ENCODE peak calls at places on chromosomes 16 and 17, in eight cellular contexts. X is epithelial cell of esophagus; B is brain microvascular endothelial cell; V is A549; T is Panc1; L is GM12865; C is CD8-positive, alpha-beta T cell; E is fibroblast of mammary gland. H is an unnamed sample.

GRCh38 chr17:27651411-27652345 is 20.7 kb downstream of the LGALS9 start:
- DNase-seq in C (peak; percentile 67), L (peak; percentile 65), X (peak; percentile 41), E (peak; percentile 43), V (no peak), T (peak; percentile 8), B (peak; percentile 57), H (peak; percentile 8)

GRCh38 chr16:28826141-28826540 is 3.3 kb downstream of the ATXN2L start:
- DNase-seq in V (no peak), X (peak; percentile 49), C (no peak), T (no peak), B (peak; percentile 8), L (no peak), E (peak; percentile 31), H (no peak)

GRCh38 chr16:74922150-74923138 is 62.5 kb downstream of the WDR59 start:
- DNase-seq in L (no peak), C (no peak), X (no peak), B (no peak), V (no peak), E (no peak), T (no peak), H (no peak)

GRCh38 chr16:1466968-1467521 is 7.8 kb downstream of the CLCN7 start:
- DNase-seq in V (no peak), L (no peak), C (no peak), E (no peak), T (no peak), X (no peak), B (no peak), H (no peak)

GRCh38 chr16:79402356-79402755 is 198.2 kb downstream of the MAF start:
- DNase-seq in L (no peak), T (no peak), V (no peak), E (no peak), C (no peak), X (no peak), B (no peak), H (no peak)

GRCh38 chr16:13070268-13070667 is 168.9 kb downstream of the SHISA9 start:
- DNase-seq in V (no peak), B (no peak), T (no peak), L (no peak), C (no peak), E (no peak), X (no peak), H (no peak)

GRCh38 chr17:19258371-19258770 is 21.2 kb downstream of the EPN2 start:
- DNase-seq in X (no peak), E (no peak), T (no peak), C (no peak), B (no peak), V (no peak), L (no peak), H (no peak)

GRCh38 chr16:87853411-87854052 is 15.8 kb downstream of the SLC7A5 start:
- DNase-seq in L (peak; percentile 90), T (no peak), X (peak; percentile 94), V (peak; percentile 82), E (peak; percentile 82), B (peak; percentile 83), C (peak; percentile 84), H (no peak)

GRCh38 chr17:40932608-40933007 is 4.8 kb downstream of the KRT23 start:
- DNase-seq in X (no peak), C (no peak), B (no peak), T (no peak), L (no peak), E (no peak), V (no peak), H (no peak)

GRCh38 chr16:58024673-58025350 is 742 bp upstream of the MMP15 start:
- DNase-seq in V (no peak), E (no peak), X (no peak), C (peak; percentile 19), L (peak; percentile 24), T (no peak), B (no peak), H (no peak)

GRCh38 chr16:58026139-58026704 is 668 bp downstream of the MMP15 start:
- DNase-seq in C (no peak), T (no peak), L (peak; percentile 18), B (peak; percentile 9), X (peak; percentile 44), V (peak; percentile 56), E (peak; percentile 28), H (no peak)

GRCh38 chr16:58024347-58024672 is 1.2 kb upstream of the MMP15 start:
- DNase-seq in B (no peak), E (no peak), L (no peak), C (no peak), V (no peak), X (no peak), T (no peak), H (no peak)

GRCh38 chr16:58026705-58027340 is 1.3 kb downstream of the MMP15 start:
- DNase-seq in C (no peak), X (no peak), B (no peak), L (no peak), T (no peak), E (no peak), V (peak; percentile 26), H (no peak)

GRCh38 chr16:58025351-58026138 is at the start of gene MMP15:
- DNase-seq in L (peak; percentile 71), T (no peak), E (peak; percentile 46), X (peak; percentile 84), V (peak; percentile 75), B (peak; percentile 28), C (peak; percentile 59), H (no peak)
- TF ChIP-seq CTCF in L (no peak), T (no peak), E (no peak), X (no peak), V (no peak), B (no peak), C (no peak), H (no peak)

GRCh38 chr16:31260136-31260931 is 559 bp downstream of the ITGAM start:
- DNase-seq in V (no peak), C (no peak), E (no peak), X (no peak), T (no peak), B (no peak), L (no peak), H (no peak)
- H3K4me3 ChIP-seq in V (no peak overlapping the region), C (no peak overlapping the region), E (no peak overlapping the region), X (no peak overlapping the region), T (no peak overlapping the region), B (no peak overlapping the region), L (no peak overlapping the region), H (no peak overlapping the region)

GRCh38 chr16:56515665-56516064 is 4.2 kb downstream of the BBS2 start:
- DNase-seq in T (no peak), B (no peak), X (no peak), V (no peak), L (no peak), E (no peak), C (no peak), H (no peak)

GRCh38 chr16:56517206-56517605 is 2.6 kb downstream of the BBS2 start:
- DNase-seq in X (no peak), L (no peak), T (no peak), C (no peak), E (no peak), B (no peak), V (no peak), H (no peak)

GRCh38 chr16:56518435-56518834 is 1.4 kb downstream of the BBS2 start:
- DNase-seq in L (no peak), B (no peak), V (no peak), T (peak; percentile 18), X (no peak), C (no peak), E (peak; percentile 19), H (no peak)

GRCh38 chr16:56520251-56520577 is 390 bp upstream of the BBS2 start:
- DNase-seq in L (no peak), B (no peak), T (no peak), V (no peak), X (no peak), E (no peak), C (no peak), H (no peak)

DNA sequence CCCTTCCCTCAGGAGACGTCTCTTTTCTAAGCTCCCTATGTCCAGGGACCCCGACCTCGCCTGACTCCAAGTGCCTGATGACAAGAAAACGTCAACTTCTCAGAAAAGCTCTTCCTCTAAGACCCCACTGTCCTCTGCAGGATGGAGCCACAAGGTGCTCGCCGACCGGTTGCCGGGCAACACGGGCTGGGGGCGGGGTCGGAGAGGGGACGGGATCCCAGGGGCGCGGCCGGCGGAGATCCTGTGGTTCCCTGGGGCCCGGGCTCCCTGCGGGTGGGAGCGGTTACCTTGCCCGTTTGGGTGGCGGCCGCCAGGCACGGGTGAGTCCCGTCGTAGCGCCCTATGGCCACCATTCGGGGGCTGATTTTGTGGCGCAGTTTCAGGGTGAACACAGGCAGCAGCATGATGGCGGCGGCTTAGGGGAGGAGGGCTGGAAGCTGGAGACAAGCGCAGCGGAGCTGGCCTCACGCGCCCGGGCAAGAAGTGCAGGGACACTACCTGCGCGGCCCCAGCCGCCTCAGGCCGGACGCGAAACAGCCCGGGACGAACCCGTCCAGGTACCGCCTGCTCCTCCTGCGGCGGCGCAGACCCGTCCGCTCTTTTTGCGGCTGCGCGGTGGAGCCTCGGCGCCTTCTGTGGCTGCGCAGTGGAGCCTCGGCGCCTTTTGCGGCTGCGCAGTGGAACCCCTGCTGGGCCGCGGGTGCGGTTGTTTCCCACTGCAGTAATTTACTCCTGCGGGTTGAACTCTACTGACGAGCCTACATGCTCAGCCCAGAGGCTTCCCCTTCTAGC is at the start of gene BBS2:
- DNase-seq in L (peak; percentile 92), E (peak; percentile 69), B (peak; percentile 84), V (peak; percentile 84), X (peak; percentile 87), C (peak; percentile 92), T (peak; percentile 20), H (peak; percentile 65)
- TF ChIP-seq CTCF in L (no peak), E (no peak), B (no peak), V (no peak), X (no peak), C (no peak), T (no peak), H (no peak)

DNA sequence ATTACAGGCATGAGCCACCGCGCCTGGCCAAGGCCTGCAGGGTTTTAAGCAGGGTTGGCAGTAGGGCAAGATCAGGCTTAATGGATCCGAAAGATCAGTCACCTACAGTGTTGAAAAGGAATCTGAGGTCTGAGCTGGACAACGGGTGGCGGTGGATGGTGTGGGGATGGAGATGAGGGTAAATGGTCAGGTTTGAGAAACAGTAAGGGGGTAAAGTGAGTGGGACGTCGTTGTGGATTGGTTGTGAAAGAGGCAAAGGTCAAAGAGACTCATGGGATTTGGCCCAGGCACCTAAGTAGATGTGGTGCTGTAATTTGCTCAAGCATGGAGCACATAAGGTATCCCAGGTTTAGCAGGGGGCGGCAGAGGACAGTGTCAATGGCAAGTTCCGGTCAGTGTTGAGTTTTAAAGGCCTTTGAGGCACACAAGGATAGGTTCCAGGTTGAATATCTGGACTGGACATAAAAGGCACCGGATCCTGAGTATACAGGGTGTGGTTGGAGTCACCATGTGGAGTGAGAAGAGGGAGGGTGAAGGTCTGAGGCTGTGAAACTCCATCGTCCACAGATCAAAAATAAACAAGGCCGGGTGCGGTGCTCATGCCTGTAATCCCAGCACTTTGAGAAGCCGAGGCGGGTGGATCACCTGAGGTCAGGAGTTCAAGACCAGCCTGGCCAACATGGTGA is 1.1 kb upstream of the SLC16A5 start:
- DNase-seq in B (no peak), E (no peak), X (no peak), V (no peak), C (no peak), L (no peak), T (no peak), H (no peak)
- H3K4me3 ChIP-seq in B (no peak overlapping the region), E (no peak overlapping the region), X (no peak overlapping the region), V (peak overlapping the region; percentile 67), C (no peak overlapping the region), L (no peak overlapping the region), T (no peak overlapping the region), H (no peak overlapping the region)

H was measured in astrocyte of the cerebellum.